ENCODE peak calls at places on chromosome 10, in eight cellular contexts. V is testis; E is H9; J is A549; T is kidney; D is GM23338; Q is effector memory CD4-positive, alpha-beta T cell; X is cardiac muscle cell. P is an unnamed sample.

GRCh38 chr10:103696411-103697145 is 158.8 kb downstream of the SH3PXD2A start:
- DNase-seq in E (peak; percentile 87), T (no peak), D (peak; percentile 82), Q (peak; percentile 57), V (no peak), X (peak; percentile 89), J (peak; percentile 95), P (peak; percentile 72)

GRCh38 chr10:84696610-84697009 is 368.2 kb downstream of the CCSER2 start:
- DNase-seq in D (no peak), Q (no peak), V (no peak), T (no peak), X (no peak), E (no peak), J (no peak), P (no peak)

GRCh38 chr10:26439436-26440090 is 1.4 kb downstream of the APBB1IP start:
- DNase-seq in T (no peak), E (no peak), X (no peak), V (no peak), J (no peak), Q (no peak), D (no peak), P (no peak)

GRCh38 chr10:109968954-109969644 is 38.7 kb upstream of the ADD3 start:
- DNase-seq in T (no peak), Q (no peak), J (no peak), V (peak; percentile 77), E (no peak), D (no peak), X (peak; percentile 39), P (no peak)

GRCh38 chr10:102118867-102119266 is 1.3 kb downstream of the LDB1 start:
- DNase-seq in D (peak; percentile 49), T (peak; percentile 73), Q (no peak), E (peak; percentile 53), X (peak; percentile 57), J (no peak), V (peak; percentile 74), P (no peak)

GRCh38 chr10:95792874-95793285 is 36.9 kb downstream of the ENTPD1 start:
- DNase-seq in E (no peak), D (peak; percentile 17), T (no peak), Q (no peak), V (no peak), J (no peak), X (peak; percentile 97), P (no peak)

GRCh38 chr10:49010295-49010694 is 70.7 kb upstream of the LRRC18 start:
- DNase-seq in T (no peak), Q (no peak), D (no peak), J (no peak), V (no peak), E (no peak), X (no peak), P (no peak)

GRCh38 chr10:21732067-21732772 is 198.2 kb downstream of the MLLT10 start:
- DNase-seq in Q (no peak), V (peak; percentile 82), T (peak; percentile 81), J (peak; percentile 74), E (peak; percentile 88), D (peak; percentile 92), X (peak; percentile 90), P (no peak)

GRCh38 chr10:101266396-101267298 is 37.4 kb upstream of the LBX1 start:
- DNase-seq in T (no peak), J (no peak), E (no peak), V (no peak), D (no peak), X (no peak), Q (no peak), P (no peak)

GRCh38 chr10:13685885-13686284 is 99.1 kb downstream of the PRPF18 start:
- DNase-seq in T (no peak), E (no peak), Q (no peak), X (no peak), D (no peak), V (no peak), J (no peak), P (no peak)

GRCh38 chr10:100653957-100654834 is 91.2 kb upstream of the PAX2 start:
- DNase-seq in X (peak; percentile 73), Q (no peak), V (no peak), D (peak; percentile 78), T (peak; percentile 88), E (peak; percentile 66), J (no peak), P (no peak)

GRCh38 chr10:79483948-79484347 is 28.4 kb upstream of the EIF5AL1 start:
- DNase-seq in Q (no peak), J (no peak), E (peak; percentile 8), D (no peak), X (peak; percentile 50), T (peak; percentile 92), V (peak; percentile 60), P (no peak)

GRCh38 chr10:17100586-17100985 is 29.0 kb downstream of the CUBN start:
- DNase-seq in T (no peak), Q (no peak), D (no peak), X (no peak), V (no peak), E (no peak), J (no peak), P (no peak)

GRCh38 chr10:66455304-66455703 is 470.5 kb upstream of the LRRTM3 start:
- DNase-seq in T (no peak), D (no peak), E (no peak), Q (no peak), X (no peak), V (peak; percentile 18), J (no peak), P (no peak)

GRCh38 chr10:95782274-95782830 is 26.4 kb downstream of the ENTPD1 start:
- DNase-seq in D (no peak), X (no peak), V (no peak), E (no peak), Q (no peak), T (no peak), J (no peak), P (no peak)

GRCh38 chr10:124649209-124649608 is 95.0 kb downstream of the FAM53B start:
- DNase-seq in T (peak; percentile 76), X (no peak), E (no peak), V (peak; percentile 55), D (no peak), Q (no peak), J (no peak), P (no peak)

GRCh38 chr10:120734476-120735078 is 116.6 kb upstream of the WDR11 start:
- DNase-seq in J (no peak), E (no peak), X (peak; percentile 33), Q (no peak), D (no peak), V (no peak), T (no peak), P (no peak)
- H3K27ac ChIP-seq in J (no peak overlapping the region), E (no peak overlapping the region), X (no peak overlapping the region), Q (no peak overlapping the region), D (no peak overlapping the region), V (no peak overlapping the region), T (no peak overlapping the region), P (no peak overlapping the region)

DNA sequence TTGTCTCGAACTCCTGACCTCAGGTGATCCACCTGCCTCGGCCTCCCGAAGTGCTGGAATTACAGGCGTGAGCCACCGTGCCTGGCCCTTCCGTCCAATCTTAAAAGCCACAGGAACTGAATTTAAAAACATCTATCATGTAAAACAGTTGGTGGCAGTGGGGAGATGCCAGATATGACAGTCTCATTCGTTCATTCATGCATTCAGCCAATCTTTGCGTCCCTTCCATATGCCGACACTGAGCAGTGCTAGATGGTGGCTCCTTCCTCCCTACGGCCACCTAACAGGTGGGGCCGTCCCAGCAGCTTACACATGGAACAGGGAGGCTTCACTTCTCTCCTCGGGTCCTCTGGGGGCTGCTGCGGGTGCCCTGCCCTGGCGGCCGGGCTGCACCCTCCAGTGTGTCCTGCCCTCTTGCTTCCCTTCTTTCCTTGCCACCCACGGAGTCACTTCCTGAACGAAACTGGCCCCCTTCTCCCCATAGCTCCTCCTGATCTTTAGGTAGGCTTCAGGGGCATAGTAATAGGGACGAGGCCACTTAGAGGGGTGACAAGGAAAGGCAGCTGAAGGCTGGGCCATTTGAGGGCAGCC is 53.7 kb downstream of the PROSER2 start:
- DNase-seq in Q (no peak), V (no peak), X (no peak), D (no peak), J (no peak), E (no peak), T (no peak), P (no peak)
- H3K27ac ChIP-seq in Q (no peak overlapping the region), V (no peak overlapping the region), X (no peak overlapping the region), D (no peak overlapping the region), J (peak overlapping the region; percentile 92), E (no peak overlapping the region), T (no peak overlapping the region), P (peak overlapping the region; percentile 97)

GRCh38 chr10:63553473-63553872 is 32.3 kb downstream of the REEP3 start:
- DNase-seq in X (no peak), Q (no peak), V (no peak), E (no peak), T (no peak), J (no peak), D (no peak), P (peak; percentile 0)

GRCh38 chr10:63558132-63558784 is 37.1 kb downstream of the REEP3 start:
- DNase-seq in D (no peak), E (no peak), Q (no peak), X (no peak), T (no peak), J (no peak), V (no peak), P (no peak)

GRCh38 chr10:63553031-63553430 is 31.8 kb downstream of the REEP3 start:
- DNase-seq in X (peak; percentile 74), V (no peak), J (no peak), Q (no peak), T (no peak), E (no peak), D (no peak), P (peak; percentile 81)

GRCh38 chr10:63555330-63555729 is 34.1 kb downstream of the REEP3 start:
- DNase-seq in D (no peak), Q (no peak), V (no peak), T (no peak), X (no peak), E (no peak), J (no peak), P (no peak)

DNA sequence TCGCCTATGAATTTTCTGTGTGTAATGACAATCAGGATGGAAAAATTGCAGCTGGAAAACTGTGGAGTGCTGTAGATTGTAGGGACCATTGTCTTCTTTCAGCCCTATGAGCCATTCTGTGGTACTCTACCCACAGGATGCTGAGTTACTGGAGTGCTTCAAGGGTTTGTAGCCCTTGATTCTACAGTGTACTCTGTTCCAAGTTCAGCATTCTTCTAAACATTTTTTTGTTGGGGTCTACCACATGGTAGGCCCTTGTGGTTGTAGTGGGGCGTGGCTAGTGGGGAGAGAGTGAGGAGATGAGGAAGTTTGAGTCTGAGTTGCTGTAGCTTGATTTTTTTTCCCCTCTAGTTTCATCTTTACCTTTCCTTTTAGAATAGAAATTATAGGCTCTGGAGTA is 33.5 kb downstream of the REEP3 start:
- DNase-seq in V (no peak), D (no peak), E (no peak), X (peak; percentile 88), T (no peak), Q (peak; percentile 18), J (peak; percentile 15), P (peak; percentile 16)
- H3K27ac ChIP-seq in V (no peak overlapping the region), D (no peak overlapping the region), E (no peak overlapping the region), X (no peak overlapping the region), T (no peak overlapping the region), Q (no peak overlapping the region), J (peak overlapping the region; percentile 30), P (peak overlapping the region; percentile 99)

DNA sequence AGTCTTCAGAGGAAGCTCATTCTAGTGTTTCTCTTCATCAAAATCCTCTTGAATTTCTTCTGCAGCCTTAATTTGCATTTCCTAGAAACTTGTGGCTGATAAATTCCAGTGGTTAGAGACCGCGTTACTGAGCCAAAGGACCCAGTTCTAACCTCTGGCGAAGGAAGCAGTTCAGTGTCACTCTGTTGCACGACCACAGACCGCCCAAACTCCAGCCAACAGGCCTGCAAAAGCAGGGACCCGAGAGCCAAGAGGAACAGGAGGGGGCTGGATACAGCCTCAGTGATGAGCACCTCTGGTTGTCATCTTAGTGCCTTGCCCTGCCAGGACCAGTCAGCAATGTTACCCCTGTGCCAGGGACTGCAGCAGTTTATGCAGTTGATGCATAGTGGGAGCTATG is 70.0 kb downstream of the AFAP1L2 start:
- DNase-seq in X (peak; percentile 47), Q (no peak), D (peak; percentile 12), J (no peak), E (no peak), V (no peak), T (peak; percentile 75), P (no peak)
- H3K27ac ChIP-seq in X (no peak overlapping the region), Q (no peak overlapping the region), D (no peak overlapping the region), J (no peak overlapping the region), E (no peak overlapping the region), V (no peak overlapping the region), T (no peak overlapping the region), P (no peak overlapping the region)

P was measured in epithelial cell of prostate.